ENCODE peak calls at places on chromosomes 13 and 19, in nine cellular contexts. W is hippocampal formation, V is GM23248, I is AML-193, K is body of pancreas, U is posterior vena cava, F is nephron progenitor cell, N is AG09319, O is Right ventricle myocardium superior. H is an unnamed sample.
A peak's percentile ranks its signal among the peaks of the same experiment; 100 is the strongest.

GRCh38 chr13:20512042-20512683 is 13.5 kb downstream of the CRYL1 start:
- DNase-seq in V (no peak), N (no peak), O (no peak), I (no peak), U (no peak), F (peak; percentile 28), K (no peak), W (no peak), H (no peak)

GRCh38 chr19:38894968-38895367 is 4.5 kb downstream of the SIRT2 start:
- DNase-seq in N (no peak), O (no peak), W (no peak), V (no peak), F (no peak), K (no peak), I (no peak), U (no peak), H (no peak)

GRCh38 chr19:23461120-23461519 is 65.8 kb upstream of the ZNF91 start:
- DNase-seq in O (no peak), K (no peak), W (no peak), V (no peak), I (no peak), F (no peak), U (no peak), N (no peak), H (no peak)

GRCh38 chr19:54390942-54391577 is 24.2 kb upstream of the TTYH1 start:
- DNase-seq in K (peak; percentile 62), V (peak; percentile 76), U (no peak), I (peak; percentile 44), W (peak; percentile 42), N (peak; percentile 14), O (no peak), F (peak; percentile 76), H (peak; percentile 43)

GRCh38 chr19:29819300-29819699 is 7.5 kb downstream of the CCNE1 start:
- DNase-seq in K (no peak), F (no peak), U (no peak), I (no peak), O (no peak), V (no peak), N (no peak), W (no peak), H (no peak)

GRCh38 chr19:7844405-7844804 is 14.4 kb downstream of the EVI5L start:
- DNase-seq in U (no peak), F (no peak), V (no peak), K (no peak), N (no peak), O (no peak), I (no peak), W (no peak), H (no peak)

GRCh38 chr19:51546650-51547396 is 15.4 kb upstream of the SIGLEC6 start:
- DNase-seq in N (no peak), U (no peak), O (no peak), W (no peak), K (no peak), F (no peak), V (peak; percentile 20), I (peak; percentile 97), H (no peak)

GRCh38 chr19:49133621-49134454 is 14.5 kb downstream of the PPFIA3 start:
- DNase-seq in W (no peak), O (peak; percentile 83), U (no peak), V (peak; percentile 33), N (no peak), I (no peak), F (no peak), K (peak; percentile 77), H (no peak)

GRCh38 chr13:48624016-48624415 is 29.7 kb upstream of the CYSLTR2 start:
- DNase-seq in U (no peak), W (no peak), K (no peak), I (no peak), F (no peak), O (no peak), V (no peak), N (no peak), H (no peak)

GRCh38 chr19:41219924-41220567 is 1.0 kb downstream of the AXL start:
- DNase-seq in U (peak; percentile 87), N (no peak), V (peak; percentile 81), I (no peak), W (no peak), O (peak; percentile 72), F (peak; percentile 32), K (no peak), H (no peak)

GRCh38 chr19:38596057-38596981 is 21.4 kb downstream of the MAP4K1 start:
- DNase-seq in I (no peak), U (no peak), O (no peak), K (peak; percentile 88), W (no peak), V (peak; percentile 32), F (peak; percentile 95), N (no peak), H (peak; percentile 88)

GRCh38 chr13:60426075-60426474 is 29.1 kb downstream of the TDRD3 start:
- DNase-seq in V (no peak), N (no peak), I (no peak), K (no peak), U (no peak), F (no peak), O (no peak), W (no peak), H (no peak)

GRCh38 chr13:32443111-32443510 is 15.2 kb upstream of the N4BP2L1 start:
- DNase-seq in K (peak; percentile 53), F (no peak), V (peak; percentile 38), O (no peak), N (no peak), U (no peak), I (peak; percentile 81), W (peak; percentile 10), H (peak; percentile 40)

GRCh38 chr13:114077938-114078335 is 54.5 kb downstream of the RASA3 start:
- DNase-seq in N (peak; percentile 23), K (peak; percentile 9), V (peak; percentile 89), I (no peak), O (peak; percentile 60), W (no peak), F (peak; percentile 34), U (peak; percentile 79), H (no peak)

GRCh38 chr13:30792257-30793000 is 57.1 kb downstream of the ALOX5AP start:
- DNase-seq in V (peak; percentile 98), K (peak; percentile 80), U (peak; percentile 94), F (peak; percentile 69), O (peak; percentile 87), N (peak; percentile 95), I (no peak), W (peak; percentile 47), H (peak; percentile 38)

GRCh38 chr19:30696514-30696913 is 324.3 kb downstream of the ZNF536 start:
- DNase-seq in K (peak; percentile 77), W (no peak), F (peak; percentile 74), N (no peak), U (no peak), V (no peak), O (no peak), I (no peak), H (peak; percentile 84)

GRCh38 chr19:15265849-15266248 is 33.6 kb upstream of the EPHX3 start:
- DNase-seq in I (no peak), N (peak; percentile 94), K (peak; percentile 100), U (peak; percentile 96), O (peak; percentile 95), V (peak; percentile 94), F (no peak), W (peak; percentile 91), H (no peak)

GRCh38 chr13:20782116-20782708 is 8.5 kb upstream of the EEF1AKMT1 start:
- DNase-seq in F (no peak), V (no peak), K (no peak), O (no peak), I (no peak), U (no peak), N (no peak), W (no peak), H (no peak)

GRCh38 chr19:55464669-55465068 is at the start of gene C19orf85:
- DNase-seq in U (no peak), O (no peak), N (no peak), F (no peak), I (no peak), V (no peak), K (no peak), W (no peak), H (no peak)

GRCh38 chr13:27455331-27455855 is 5.0 kb upstream of the MTIF3 start:
- DNase-seq in O (no peak), F (no peak), V (peak; percentile 16), N (no peak), W (no peak), K (no peak), U (no peak), I (no peak), H (no peak)

GRCh38 chr13:43390101-43390500 is 366.7 kb downstream of the DNAJC15 start:
- DNase-seq in W (no peak), N (peak; percentile 82), U (no peak), F (no peak), K (no peak), V (peak; percentile 27), I (no peak), O (no peak), H (no peak)

GRCh38 chr13:90201676-90202425 is 1145.6 kb upstream of the MIR17HG start:
- DNase-seq in W (no peak), N (no peak), V (peak; percentile 66), O (no peak), U (no peak), I (no peak), F (no peak), K (no peak), H (no peak)

GRCh38 chr13:34459856-34460255 is 482.2 kb upstream of the NBEA start:
- DNase-seq in U (no peak), K (no peak), O (no peak), W (no peak), I (no peak), N (no peak), F (no peak), V (no peak), H (no peak)

GRCh38 chr19:31269425-31270127 is 79.7 kb downstream of the TSHZ3 start:
- DNase-seq in U (no peak), F (no peak), I (no peak), V (peak; percentile 46), O (no peak), N (no peak), K (no peak), W (no peak), H (no peak)